ENCODE peak calls at places on chromosomes 13 and 19, in four cellular contexts. L is HCT116, E is K562, S is HepG2. G is an unnamed sample.

GRCh38 chr13:99412856-99413255 is 88.4 kb upstream of the TM9SF2 start:
- DNase-seq in L (no peak), E (no peak), S (no peak), G (no peak)

GRCh38 chr13:28022848-28023518 is 34.5 kb upstream of the URAD start:
- DNase-seq in L (no peak), E (no peak), S (peak; percentile 68), G (no peak)

GRCh38 chr19:11450570-11451326 is 15.3 kb downstream of the PRKCSH start:
- DNase-seq in L (no peak), E (no peak), S (no peak), G (peak; percentile 59)

GRCh38 chr13:50340566-50341287 is 325.5 kb downstream of the KCNRG start:
- DNase-seq in L (no peak), E (no peak), S (no peak), G (no peak)

GRCh38 chr19:46922465-46922864 is 61.7 kb downstream of the ARHGAP35 start:
- DNase-seq in L (no peak), E (no peak), S (no peak), G (no peak)

GRCh38 chr19:48127561-48127960 is 16.9 kb upstream of the PLA2G4C start:
- DNase-seq in L (no peak), E (no peak), S (no peak), G (no peak)

GRCh38 chr13:102799544-102800144 is 725 bp downstream of the BIVM start:
- DNase-seq in L (no peak), E (peak; percentile 28), S (no peak), G (peak; percentile 75)

GRCh38 chr19:44597131-44597491 is 16.3 kb upstream of the IGSF23 start:
- DNase-seq in L (no peak), E (no peak), S (no peak), G (no peak)

GRCh38 chr13:83086948-83087347 is 795.3 kb downstream of the SLITRK1 start:
- DNase-seq in L (no peak), E (no peak), S (no peak), G (no peak)

GRCh38 chr13:110422913-110423688 is 116.0 kb downstream of the COL4A2 start:
- DNase-seq in L (no peak), E (no peak), S (no peak), G (no peak)

GRCh38 chr13:99958402-99959126 is 13.0 kb downstream of the ZIC5 start:
- DNase-seq in L (no peak), E (no peak), S (no peak), G (no peak)

GRCh38 chr13:40172149-40172591 is 494.3 kb downstream of the FOXO1 start:
- DNase-seq in L (no peak), E (no peak), S (no peak), G (no peak)

GRCh38 chr19:29247912-29248311 is 35.0 kb upstream of the UQCRFS1 start:
- DNase-seq in L (no peak), E (no peak), S (no peak), G (no peak)
- TF ChIP-seq ELF1 in L (no peak), E (no peak), S (no peak), G (no peak)

GRCh38 chr13:49256841-49257240 is 9.1 kb downstream of the CDADC1 start:
- DNase-seq in L (no peak), E (no peak), S (no peak), G (no peak)
- TF ChIP-seq ELF1 in L (no peak), E (no peak), S (no peak), G (no peak)

GRCh38 chr13:71729441-71729840 is 137.6 kb downstream of the DACH1 start:
- DNase-seq in L (no peak), E (no peak), S (no peak), G (no peak)
- TF ChIP-seq ELF1 in L (no peak), E (no peak), S (no peak), G (no peak)

GRCh38 chr19:15292847-15293582 is 39.3 kb downstream of the BRD4 start:
- DNase-seq in L (no peak), E (no peak), S (no peak), G (no peak)
- TF ChIP-seq ELF1 in L (no peak), E (no peak), S (no peak), G (no peak)

GRCh38 chr19:54390942-54391577 is 24.2 kb upstream of the TTYH1 start:
- DNase-seq in L (peak; percentile 68), E (peak; percentile 71), S (peak; percentile 70), G (peak; percentile 68)
- TF ChIP-seq ELF1 in L (no peak), E (no peak), S (no peak), G (no peak)

DNA sequence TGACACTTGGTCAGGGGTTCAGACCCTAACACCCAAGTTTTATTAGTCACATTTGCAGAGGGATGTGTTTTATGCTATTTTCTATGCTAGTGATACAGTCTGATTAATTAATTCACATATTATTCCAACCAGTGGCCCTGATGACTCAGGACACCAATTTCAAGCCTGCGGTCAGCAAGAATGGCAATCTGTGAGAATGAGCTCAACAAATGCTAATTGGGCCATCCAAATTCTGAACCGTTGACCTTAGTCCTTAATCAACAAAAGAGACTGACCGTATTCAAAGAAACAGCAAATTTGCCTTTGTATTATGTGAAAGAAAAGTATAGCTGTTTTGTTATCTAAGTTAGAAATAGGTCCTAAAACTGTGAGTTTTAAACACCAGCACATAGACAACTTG is 9.6 kb upstream of the KL start:
- DNase-seq in L (no peak), E (no peak), S (no peak), G (no peak)
- TF ChIP-seq ELF1 in L (no peak), E (no peak), S (no peak), G (no peak)

DNA sequence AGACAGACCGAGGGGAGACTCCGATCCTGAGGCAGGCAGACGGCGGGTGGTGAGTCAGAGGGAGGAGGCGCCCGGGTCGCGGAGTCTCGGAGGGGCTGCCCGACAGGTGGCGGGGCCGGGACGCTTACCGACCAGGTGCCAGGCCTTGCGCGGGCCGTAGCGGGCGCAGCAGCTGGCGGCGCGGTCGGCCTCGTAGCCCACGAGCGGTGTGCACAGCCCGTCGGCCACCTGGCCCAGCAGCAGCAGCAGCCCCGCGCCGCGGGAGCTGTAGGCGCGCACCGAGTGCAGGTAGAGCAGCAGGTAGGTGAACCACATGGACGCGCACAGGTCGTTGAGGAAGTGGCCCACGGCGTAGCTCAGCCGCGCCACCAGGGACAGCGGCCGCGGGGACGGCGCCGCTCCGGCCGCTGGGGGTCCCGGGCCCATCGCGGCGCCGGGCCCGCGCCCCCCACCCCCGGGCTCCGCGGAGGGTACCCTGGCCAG is 367 bp downstream of the MFSD12 start:
- DNase-seq in L (no peak), E (peak; percentile 69), S (no peak), G (peak; percentile 74)
- TF ChIP-seq ELF1 in L (no peak), E (no peak), S (no peak), G (no peak)

GRCh38 chr13:44734204-44734707 is 158.1 kb upstream of the TSC22D1 start:
- DNase-seq in L (no peak), E (no peak), S (no peak), G (peak; percentile 77)
- TF ChIP-seq ELF1 in L (no peak), E (no peak), S (no peak), G (no peak)

DNA sequence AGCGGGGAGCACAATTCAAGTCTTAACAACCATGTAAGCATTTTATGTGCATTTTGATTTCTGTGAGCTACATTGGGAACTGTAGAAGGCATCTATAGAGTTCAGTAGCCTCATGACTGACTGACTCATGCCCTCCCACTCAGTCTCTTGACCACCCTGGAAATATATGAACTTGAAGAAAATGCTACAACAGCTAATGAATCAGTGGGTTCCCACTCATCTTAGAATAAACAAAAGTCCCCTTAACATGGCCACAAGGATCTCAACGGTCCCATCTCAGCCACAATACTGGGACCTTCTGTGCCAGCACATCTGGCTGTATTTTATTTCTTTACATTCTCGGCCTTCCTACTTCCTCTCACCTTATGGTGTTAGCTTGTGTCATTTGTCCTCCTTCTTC is 619.8 kb downstream of the DCT start:
- DNase-seq in L (no peak), E (no peak), S (no peak), G (no peak)
- TF ChIP-seq ELF1 in L (no peak), E (no peak), S (no peak), G (no peak)

G was measured in SK-N-SH.